ENCODE peak calls at places on chromosomes 2 and 18, in nine cellular contexts. J is lower lobe of right lung, E is cardiac muscle cell, T is NCI-H1105, Y is fibroblast of the conjunctiva, Z is ascending aorta, S is HT-29, G is NCI-H1417, O is PC-3. U is an unnamed sample.
A peak's percentile ranks its signal among the peaks of the same experiment; 100 is the strongest.

GRCh38 chr2:222613715-222614331 is 42.1 kb downstream of the FARSB start:
- DNase-seq in J (no peak), O (peak; percentile 61), Z (no peak), G (peak; percentile 5), T (peak; percentile 48), E (peak; percentile 76), Y (peak; percentile 40), S (peak; percentile 52), U (peak; percentile 46)

GRCh38 chr18:22324191-22325131 is 93.3 kb downstream of the CTAGE1 start:
- DNase-seq in Y (no peak), O (no peak), S (no peak), T (no peak), J (peak; percentile 79), Z (no peak), G (peak; percentile 28), E (peak; percentile 81), U (peak; percentile 47)

GRCh38 chr18:6270791-6271216 is 143.9 kb downstream of the L3MBTL4 start:
- DNase-seq in Y (no peak), S (no peak), Z (no peak), T (no peak), O (no peak), J (no peak), G (no peak), E (no peak), U (no peak)

GRCh38 chr18:67217551-67218166 is 298.9 kb downstream of the DSEL start:
- DNase-seq in Y (peak; percentile 65), G (peak; percentile 41), J (no peak), O (peak; percentile 73), S (peak; percentile 65), Z (no peak), E (peak; percentile 84), T (peak; percentile 37), U (peak; percentile 82)

GRCh38 chr2:152047826-152048476 is 50.9 kb downstream of the CACNB4 start:
- DNase-seq in G (no peak), T (no peak), E (no peak), O (peak; percentile 21), S (no peak), Z (no peak), J (no peak), Y (no peak), U (peak; percentile 2)

GRCh38 chr2:49770919-49771318 is 616.6 kb upstream of the FSHR start:
- DNase-seq in G (peak; percentile 19), Z (no peak), S (peak; percentile 46), T (no peak), O (peak; percentile 36), Y (peak; percentile 2), E (peak; percentile 28), J (no peak), U (peak; percentile 29)

GRCh38 chr2:72148391-72148974 is 821 bp upstream of the CYP26B1 start:
- DNase-seq in Y (no peak), E (no peak), O (no peak), G (no peak), Z (no peak), S (no peak), J (no peak), T (no peak), U (no peak)

GRCh38 chr2:20562540-20563225 is 88.2 kb downstream of the HS1BP3 start:
- DNase-seq in S (no peak), G (no peak), O (no peak), J (no peak), Z (no peak), Y (no peak), E (no peak), T (no peak), U (no peak)

GRCh38 chr2:54428401-54428800 is 27.7 kb upstream of the SPTBN1 start:
- DNase-seq in O (no peak), G (no peak), T (no peak), S (no peak), Y (no peak), Z (no peak), J (no peak), E (no peak), U (no peak)

GRCh38 chr18:10471574-10471973 is 17.1 kb downstream of the APCDD1 start:
- DNase-seq in G (no peak), J (no peak), E (no peak), Z (no peak), Y (no peak), S (no peak), T (no peak), O (no peak), U (no peak)

GRCh38 chr2:16478817-16479216 is 186.8 kb downstream of the CYRIA start:
- DNase-seq in T (no peak), G (no peak), O (no peak), Y (no peak), Z (no peak), S (no peak), J (no peak), E (no peak), U (no peak)

GRCh38 chr2:68237404-68237803 is 14.9 kb downstream of the PPP3R1 start:
- DNase-seq in Z (no peak), G (no peak), J (no peak), E (peak; percentile 65), Y (no peak), T (no peak), O (peak; percentile 14), S (no peak), U (no peak)

GRCh38 chr2:157433335-157433890 is 10.5 kb downstream of the CYTIP start:
- DNase-seq in T (no peak), O (no peak), J (no peak), Z (no peak), E (peak; percentile 18), Y (no peak), G (no peak), S (no peak), U (no peak)

GRCh38 chr2:219664958-219665357 is 37.5 kb downstream of the SLC4A3 start:
- DNase-seq in O (no peak), E (peak; percentile 92), J (no peak), Z (no peak), S (no peak), G (no peak), Y (no peak), T (no peak), U (no peak)

GRCh38 chr2:113219889-113220641 is 46.3 kb downstream of the PSD4 start:
- DNase-seq in J (peak; percentile 80), G (no peak), Y (peak; percentile 63), O (peak; percentile 33), T (no peak), E (peak; percentile 76), S (peak; percentile 76), Z (no peak), U (no peak)

GRCh38 chr2:178238144-178238521 is 43.8 kb downstream of the OSBPL6 start:
- DNase-seq in Z (no peak), G (no peak), Y (no peak), S (no peak), T (no peak), E (peak; percentile 38), O (peak; percentile 68), J (no peak), U (no peak)

GRCh38 chr2:183123959-183124221 is 353 bp upstream of the NUP35 start:
- DNase-seq in E (no peak), O (no peak), J (no peak), T (no peak), Z (no peak), Y (no peak), S (no peak), G (peak; percentile 48), U (no peak)

GRCh38 chr2:237791977-237792727 is 6.4 kb upstream of the RBM44 start:
- DNase-seq in Y (no peak), S (no peak), E (peak; percentile 43), O (peak; percentile 19), T (no peak), G (no peak), J (no peak), Z (no peak), U (no peak)

GRCh38 chr2:73877071-73877802 is 15.6 kb upstream of the ACTG2 start:
- DNase-seq in G (peak; percentile 45), J (no peak), Z (no peak), Y (no peak), O (no peak), S (no peak), E (no peak), T (no peak), U (no peak)

GRCh38 chr2:105042189-105042588 is 4.3 kb downstream of the MRPS9 start:
- DNase-seq in Y (no peak), Z (no peak), O (no peak), G (no peak), J (no peak), E (no peak), S (no peak), T (no peak), U (peak; percentile 62)

GRCh38 chr2:226136739-226137138 is 662.9 kb downstream of the IRS1 start:
- DNase-seq in G (no peak), E (no peak), J (peak; percentile 50), S (no peak), T (no peak), Y (no peak), O (no peak), Z (no peak), U (no peak)

GRCh38 chr2:155600296-155600695 is 732.2 kb downstream of the NR4A2 start:
- DNase-seq in E (no peak), J (no peak), Z (no peak), G (no peak), S (no peak), Y (no peak), O (no peak), T (no peak), U (no peak)

GRCh38 chr18:23281626-23282436 is 146.5 kb downstream of the CABLES1 start:
- DNase-seq in Y (peak; percentile 49), T (no peak), E (peak; percentile 17), S (peak; percentile 10), J (no peak), G (peak; percentile 61), O (peak; percentile 98), Z (no peak), U (no peak)

GRCh38 chr2:207008105-207008990 is 69.0 kb downstream of the CPO start:
- DNase-seq in Z (no peak), S (no peak), Y (no peak), O (peak; percentile 12), T (no peak), J (no peak), G (no peak), E (peak; percentile 38), U (no peak)

GRCh38 chr18:36348331-36348730 is 50.8 kb downstream of the FHOD3 start:
- DNase-seq in Y (no peak), O (no peak), S (no peak), G (no peak), E (no peak), J (no peak), T (no peak), Z (no peak), U (no peak)

GRCh38 chr2:214019229-214019972 is 391.5 kb upstream of the VWC2L start:
- DNase-seq in T (no peak), J (no peak), E (peak; percentile 96), O (peak; percentile 95), S (peak; percentile 58), Z (no peak), Y (peak; percentile 95), G (no peak), U (no peak)

GRCh38 chr18:666628-667027 is 9.2 kb downstream of the TYMS start:
- DNase-seq in E (no peak), Z (no peak), O (no peak), T (no peak), S (no peak), G (no peak), Y (no peak), J (no peak), U (no peak)

GRCh38 chr2:18311413-18311812 is 249.0 kb downstream of the RDH14 start:
- DNase-seq in T (peak; percentile 30), E (no peak), Z (no peak), Y (no peak), G (no peak), S (no peak), J (no peak), O (peak; percentile 73), U (peak; percentile 25)

GRCh38 chr2:226660524-226660923 is 139.1 kb downstream of the IRS1 start:
- DNase-seq in G (no peak), O (peak; percentile 56), T (no peak), S (no peak), Z (peak; percentile 22), J (no peak), Y (peak; percentile 90), E (peak; percentile 96), U (no peak)

GRCh38 chr18:32879497-32879896 is 106.7 kb upstream of the KLHL14 start:
- DNase-seq in E (no peak), Y (no peak), O (no peak), S (no peak), T (no peak), G (no peak), J (no peak), Z (no peak), U (no peak)

GRCh38 chr18:26190506-26190905 is 35.7 kb upstream of the TAF4B start:
- DNase-seq in Y (no peak), J (no peak), Z (no peak), S (no peak), T (no peak), E (no peak), O (no peak), G (no peak), U (no peak)

U was measured in NCI-H146.